ENCODE peak calls at places on chromosome 1, in six cellular contexts. G is heart left ventricle, Y is cardiac muscle cell, Z is vagina, C is thyroid gland, K is thoracic aorta. W is an unnamed sample. For H3K27me3, the result is how much of the 10 kb centered on the place peaks cover.

GRCh38 chr1:30718636-30719405 is 4.6 kb downstream of the MATN1 start:
- DNase-seq in K (peak), G (peak), Z (peak), Y (peak), C (peak), W (peak)

GRCh38 chr1:65065535-65066378 is 82.2 kb upstream of the AK4 start:
- DNase-seq in G (peak), K (no peak), Y (peak), C (peak), Z (no peak), W (peak)

GRCh38 chr1:94783342-94784264 is 36.6 kb upstream of the SLC44A3 start:
- DNase-seq in C (peak), Z (no peak), G (peak), K (peak), Y (no peak), W (peak)

GRCh38 chr1:151534662-151535278 is 5.3 kb upstream of the TUFT1 start:
- DNase-seq in G (peak), Z (no peak), Y (peak), K (no peak), C (peak), W (peak)

GRCh38 chr1:158248771-158249170 is 5.5 kb upstream of the CD1A start:
- DNase-seq in Y (no peak), C (no peak), K (no peak), Z (no peak), G (no peak), W (no peak)

GRCh38 chr1:116514708-116515525 is 55.9 kb downstream of the CD58 start:
- DNase-seq in Y (no peak), C (no peak), G (no peak), Z (no peak), K (no peak), W (no peak)

GRCh38 chr1:45667321-45668111 is 18.8 kb downstream of the GPBP1L1 start:
- DNase-seq in G (no peak), K (no peak), C (no peak), Z (no peak), Y (no peak), W (no peak)

GRCh38 chr1:7967206-7967605 is 5.7 kb downstream of the PARK7 start:
- DNase-seq in K (no peak), Y (no peak), C (no peak), G (no peak), Z (no peak), W (no peak)

GRCh38 chr1:162536511-162536910 is 25.0 kb upstream of the UAP1 start:
- DNase-seq in Y (no peak), G (no peak), C (no peak), Z (no peak), K (no peak), W (no peak)

GRCh38 chr1:39391741-39392679 is 99.4 kb upstream of the BMP8A start:
- DNase-seq in K (no peak), Z (no peak), C (peak), Y (peak), G (no peak), W (no peak)

GRCh38 chr1:2913091-2913490 is 108.2 kb upstream of the ACTRT2 start:
- DNase-seq in G (no peak), K (no peak), C (no peak), Y (no peak), Z (no peak), W (no peak)

GRCh38 chr1:2916153-2916552 is 105.1 kb upstream of the ACTRT2 start:
- DNase-seq in Z (no peak), G (no peak), K (no peak), Y (no peak), C (no peak), W (no peak)

GRCh38 chr1:2916706-2917105 is 104.6 kb upstream of the ACTRT2 start:
- DNase-seq in Y (no peak), C (no peak), K (no peak), G (no peak), Z (no peak), W (no peak)

GRCh38 chr1:2912424-2912823 is 108.8 kb upstream of the ACTRT2 start:
- DNase-seq in Z (no peak), Y (no peak), K (no peak), C (no peak), G (no peak), W (no peak)

DNA sequence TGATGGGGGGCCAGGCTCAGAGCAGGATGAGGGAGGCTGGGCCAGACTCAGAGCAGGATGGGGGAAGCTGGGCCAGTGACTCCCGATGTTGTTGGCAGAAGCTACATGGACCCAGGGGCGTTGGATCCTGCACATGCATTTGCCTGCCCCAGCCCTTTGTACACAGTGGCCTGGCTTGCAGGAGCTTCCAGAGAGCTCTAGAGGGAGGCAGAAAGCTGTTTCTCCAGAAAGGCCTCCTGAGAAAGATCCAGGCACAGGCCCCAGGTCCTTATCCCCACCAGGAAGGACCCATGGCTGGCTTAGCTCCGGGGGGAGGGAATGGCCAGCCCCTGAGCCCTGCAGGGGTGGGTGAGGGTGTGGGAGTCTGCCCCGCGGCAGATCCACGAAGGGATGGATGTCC is 106.6 kb upstream of the ACTRT2 start:
- DNase-seq in C (no peak), Y (no peak), K (no peak), Z (no peak), G (no peak), W (no peak)
- TF ChIP-seq CTCF in C (no peak), Y (no peak), K (no peak), Z (no peak), G (no peak), W (no peak)

GRCh38 chr1:110587906-110588305 is 18.3 kb downstream of the KCNA2 start:
- DNase-seq in K (no peak), C (no peak), Y (no peak), Z (no peak), G (no peak), W (no peak)

GRCh38 chr1:110588991-110589390 is 17.2 kb downstream of the KCNA2 start:
- DNase-seq in Z (no peak), G (no peak), C (no peak), K (no peak), Y (no peak), W (no peak)

GRCh38 chr1:110591956-110592355 is 14.2 kb downstream of the KCNA2 start:
- DNase-seq in Z (no peak), K (no peak), G (no peak), C (no peak), Y (no peak), W (no peak)

GRCh38 chr1:110585426-110585825 is 20.7 kb downstream of the KCNA2 start:
- DNase-seq in Y (no peak), K (no peak), C (no peak), G (no peak), Z (no peak), W (peak)

GRCh38 chr1:110588486-110588885 is 17.7 kb downstream of the KCNA2 start:
- DNase-seq in Y (no peak), Z (no peak), G (no peak), C (no peak), K (no peak), W (no peak)
- H3K27me3 ChIP-seq in Y (under half), Z (under half), G (under half), C (under half), K (under half), W (under half)

GRCh38 chr1:202890392-202890791 is 1.4 kb upstream of the RABIF start:
- DNase-seq in K (no peak), C (no peak), G (no peak), Y (no peak), Z (no peak), W (no peak)

GRCh38 chr1:202888204-202888506 is 794 bp downstream of the RABIF start:
- DNase-seq in Y (no peak), Z (no peak), K (no peak), G (no peak), C (no peak), W (no peak)

GRCh38 chr1:202892501-202892900 is 3.6 kb upstream of the RABIF start:
- DNase-seq in G (no peak), C (no peak), K (no peak), Y (no peak), Z (no peak), W (no peak)

GRCh38 chr1:202888507-202889360 is at the start of gene RABIF:
- DNase-seq in G (peak), Y (peak), C (peak), K (peak), Z (peak), W (peak)
- TF ChIP-seq CTCF in G (peak), Y (peak), C (no peak), K (no peak), Z (no peak), W (no peak)

GRCh38 chr1:56531624-56532358 is 47.6 kb downstream of the PLPP3 start:
- DNase-seq in G (no peak), Y (no peak), Z (no peak), K (no peak), C (no peak), W (no peak)
- H3K27me3 ChIP-seq in G (under half), Y (under half), Z (under half), K (under half), C (under half), W (under half)

GRCh38 chr1:206925116-206925736 is 3.5 kb upstream of the FCMR start:
- DNase-seq in Z (no peak), C (no peak), Y (no peak), G (no peak), K (no peak), W (peak)
- TF ChIP-seq CTCF in Z (no peak), C (no peak), Y (no peak), G (no peak), K (no peak), W (no peak)

DNA sequence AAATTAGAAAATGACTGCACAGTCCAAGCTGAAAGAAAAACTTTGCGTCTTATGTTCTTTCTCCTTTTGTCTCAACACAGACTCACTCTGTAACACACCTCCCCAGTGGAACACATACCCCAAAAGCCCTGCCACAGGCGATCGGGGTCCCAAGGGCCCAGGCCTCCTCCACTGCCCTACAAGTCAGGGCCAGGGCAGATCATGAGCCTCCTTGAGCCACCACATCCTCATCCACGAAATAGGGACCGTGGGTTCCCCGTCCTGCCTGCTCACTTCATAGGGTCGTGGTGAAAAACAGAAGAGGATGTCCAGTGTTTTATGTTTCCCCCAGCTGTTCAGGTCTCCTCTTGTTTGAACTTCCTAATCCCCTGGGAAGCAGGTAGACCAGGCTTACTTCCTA is 116.7 kb downstream of the KCNN3 start:
- DNase-seq in Y (no peak), K (no peak), C (no peak), G (no peak), Z (no peak), W (peak)
- H3K27me3 ChIP-seq in Y (under half), K (under half), C (under half), G (under half), Z (under half), W (under half)

DNA sequence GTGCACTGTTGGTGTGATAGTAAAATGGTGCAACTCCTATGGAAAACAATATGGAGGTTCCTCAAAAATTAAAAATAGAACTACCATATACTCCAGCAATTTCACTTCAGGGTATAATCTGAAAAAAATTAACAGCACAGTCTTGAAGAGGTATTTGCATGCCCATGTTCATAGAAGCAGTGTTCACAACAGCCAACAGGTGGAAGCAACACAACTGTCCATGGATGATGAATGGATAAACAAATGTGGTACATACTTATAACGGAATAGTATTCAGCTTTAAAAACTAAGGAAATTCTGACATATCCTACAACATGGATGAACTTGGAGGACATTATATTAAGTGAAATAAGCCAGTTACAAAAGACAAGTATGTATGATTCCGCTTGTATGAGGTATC is 8.2 kb downstream of the TTLL7 start:
- DNase-seq in K (no peak), C (no peak), Y (no peak), G (no peak), Z (no peak), W (no peak)
- TF ChIP-seq CTCF in K (no peak), C (no peak), Y (no peak), G (no peak), Z (no peak), W (no peak)

GRCh38 chr1:1596493-1597274 is 3.3 kb downstream of the FNDC10 start:
- DNase-seq in K (no peak), C (no peak), Z (no peak), G (no peak), Y (no peak), W (no peak)
- H3K27me3 ChIP-seq in K (under half), C (under half), Z (under half), G (under half), Y (under half), W (half or more)

GRCh38 chr1:42480921-42481320 is 17.8 kb downstream of the CCDC30 start:
- DNase-seq in K (no peak), G (no peak), C (no peak), Y (no peak), Z (no peak), W (no peak)

GRCh38 chr1:42482635-42483153 is 19.6 kb downstream of the CCDC30 start:
- DNase-seq in C (no peak), Z (no peak), K (no peak), G (no peak), Y (no peak), W (no peak)

GRCh38 chr1:42476605-42477004 is 13.5 kb downstream of the CCDC30 start:
- DNase-seq in C (no peak), Z (no peak), Y (no peak), K (no peak), G (no peak), W (no peak)

GRCh38 chr1:42477775-42478174 is 14.7 kb downstream of the CCDC30 start:
- DNase-seq in K (no peak), G (no peak), Z (no peak), C (no peak), Y (no peak), W (no peak)

GRCh38 chr1:42479621-42480020 is 16.5 kb downstream of the CCDC30 start:
- DNase-seq in Y (no peak), G (no peak), Z (no peak), K (no peak), C (no peak), W (no peak)
- TF ChIP-seq CTCF in Y (peak), G (no peak), Z (no peak), K (no peak), C (no peak), W (no peak)